ENCODE peak calls at places on chromosomes 5 and 9, in five cellular contexts. One of them, this sample, is unnamed.

GRCh38 chr9:127650511-127650910 is 38.4 kb downstream of the STXBP1 start:
- DNase-seq in cardiac muscle cell: no peak
- DNase-seq in keratinocyte: no peak
- DNase-seq in heart left ventricle: no peak
- DNase-seq in stomach: no peak
- DNase-seq in this sample: no peak

GRCh38 chr5:93422652-93423332 is 158.2 kb downstream of the NR2F1-AS1 start:
- DNase-seq in cardiac muscle cell: no peak
- DNase-seq in keratinocyte: no peak
- DNase-seq in heart left ventricle: no peak
- DNase-seq in stomach: no peak
- DNase-seq in this sample: no peak

GRCh38 chr5:115072266-115073056 is 97.2 kb downstream of the TRIM36 start:
- DNase-seq in cardiac muscle cell: no peak
- DNase-seq in keratinocyte: no peak
- DNase-seq in heart left ventricle: no peak
- DNase-seq in stomach: no peak
- DNase-seq in this sample: peak; percentile 65

GRCh38 chr5:174504266-174504726 is 220.1 kb upstream of the MSX2 start:
- DNase-seq in cardiac muscle cell: peak; percentile 56
- DNase-seq in keratinocyte: no peak
- DNase-seq in heart left ventricle: no peak
- DNase-seq in stomach: no peak
- DNase-seq in this sample: no peak

GRCh38 chr9:109416135-109416706 is 81.9 kb downstream of the PTPN3 start:
- DNase-seq in cardiac muscle cell: no peak
- DNase-seq in keratinocyte: no peak
- DNase-seq in heart left ventricle: no peak
- DNase-seq in stomach: no peak
- DNase-seq in this sample: no peak

GRCh38 chr9:33202552-33203300 is 35.6 kb upstream of the B4GALT1 start:
- DNase-seq in cardiac muscle cell: peak; percentile 95
- DNase-seq in keratinocyte: no peak
- DNase-seq in heart left ventricle: peak; percentile 82
- DNase-seq in stomach: peak; percentile 42
- DNase-seq in this sample: no peak

GRCh38 chr5:85452322-85453025 is 1067.8 kb upstream of the EDIL3 start:
- DNase-seq in cardiac muscle cell: no peak
- DNase-seq in keratinocyte: no peak
- DNase-seq in heart left ventricle: no peak
- DNase-seq in stomach: no peak
- DNase-seq in this sample: no peak

GRCh38 chr9:126599047-126599650 is 14.6 kb upstream of the LMX1B start:
- DNase-seq in cardiac muscle cell: no peak
- DNase-seq in keratinocyte: no peak
- DNase-seq in heart left ventricle: no peak
- DNase-seq in stomach: no peak
- DNase-seq in this sample: peak; percentile 87

GRCh38 chr5:149333711-149334443 is 11.4 kb upstream of the GRPEL2 start:
- DNase-seq in cardiac muscle cell: no peak
- DNase-seq in keratinocyte: no peak
- DNase-seq in heart left ventricle: no peak
- DNase-seq in stomach: no peak
- DNase-seq in this sample: no peak

GRCh38 chr5:120419110-120419509 is 45.0 kb upstream of the PRR16 start:
- DNase-seq in cardiac muscle cell: no peak
- DNase-seq in keratinocyte: no peak
- DNase-seq in heart left ventricle: no peak
- DNase-seq in stomach: no peak
- DNase-seq in this sample: no peak

GRCh38 chr5:142845402-142845901 is 75.3 kb downstream of the ARHGAP26 start:
- DNase-seq in cardiac muscle cell: no peak
- DNase-seq in keratinocyte: no peak
- DNase-seq in heart left ventricle: peak; percentile 50
- DNase-seq in stomach: no peak
- DNase-seq in this sample: no peak
- H3K4me1 ChIP-seq in cardiac muscle cell: peaks cover 26% of the 10 kb centered on the region
- H3K4me1 ChIP-seq in keratinocyte: no peaks in the 10 kb centered on the region
- H3K4me1 ChIP-seq in heart left ventricle: peaks cover 48% of the 10 kb centered on the region
- H3K4me1 ChIP-seq in stomach: peaks cover 75% of the 10 kb centered on the region
- H3K4me1 ChIP-seq in this sample: peaks cover 20% of the 10 kb centered on the region

DNA sequence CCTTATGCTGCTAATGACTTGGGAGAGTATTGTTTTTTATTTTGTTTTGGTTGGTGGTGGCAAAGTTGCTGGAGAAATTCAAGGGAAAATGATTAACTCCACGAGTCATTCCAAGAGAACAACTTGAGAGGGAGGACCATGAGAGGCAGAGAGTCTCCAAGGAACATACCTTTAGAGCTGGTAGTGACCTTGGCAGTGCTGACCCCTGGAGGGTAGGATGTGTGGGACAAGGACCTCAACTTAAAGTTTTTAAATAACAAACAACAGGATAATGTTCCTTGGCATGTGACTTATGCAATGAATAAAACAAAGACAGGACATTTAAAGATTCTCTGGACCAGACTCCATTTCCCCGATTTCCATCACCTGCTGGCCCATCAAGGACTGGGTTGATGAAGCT is 139.7 kb downstream of the LRRC70 start:
- DNase-seq in cardiac muscle cell: no peak
- DNase-seq in keratinocyte: no peak
- DNase-seq in heart left ventricle: no peak
- DNase-seq in stomach: no peak
- DNase-seq in this sample: peak; percentile 73
- TF ChIP-seq CTCF in cardiac muscle cell: peak; percentile 2
- TF ChIP-seq CTCF in keratinocyte: no peak
- TF ChIP-seq CTCF in heart left ventricle: no peak
- TF ChIP-seq CTCF in stomach: no peak
- TF ChIP-seq CTCF in this sample: peak; percentile 67

GRCh38 chr5:175692235-175692995 is 34.5 kb downstream of the HRH2 start:
- DNase-seq in cardiac muscle cell: no peak
- DNase-seq in keratinocyte: no peak
- DNase-seq in heart left ventricle: no peak
- DNase-seq in stomach: no peak
- DNase-seq in this sample: no peak
- H3K4me1 ChIP-seq in cardiac muscle cell: peaks cover 16% of the 10 kb centered on the region
- H3K4me1 ChIP-seq in keratinocyte: no peaks in the 10 kb centered on the region
- H3K4me1 ChIP-seq in heart left ventricle: peaks cover 22% of the 10 kb centered on the region
- H3K4me1 ChIP-seq in stomach: peaks cover 87% of the 10 kb centered on the region
- H3K4me1 ChIP-seq in this sample: peaks cover 12% of the 10 kb centered on the region

DNA sequence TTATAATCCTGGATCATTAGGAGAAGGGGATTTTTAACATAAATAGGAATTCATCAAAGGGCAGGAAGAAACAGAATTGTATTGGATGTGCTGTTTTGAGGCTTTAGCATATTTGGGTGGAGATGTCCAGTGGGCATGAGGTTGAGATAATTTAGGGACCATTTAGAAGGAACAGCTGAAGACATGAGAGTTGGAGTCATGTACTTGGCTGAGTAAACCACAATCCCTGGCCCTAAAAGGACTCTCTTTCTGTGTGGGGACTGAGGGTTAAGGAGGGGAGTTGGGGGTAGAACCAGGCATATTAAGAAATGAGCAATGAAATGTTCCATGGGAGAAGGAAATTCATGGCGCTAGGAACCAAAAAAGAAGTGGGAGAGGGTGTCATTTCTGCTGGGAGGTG is 61.5 kb downstream of the DCP2 start:
- DNase-seq in cardiac muscle cell: no peak
- DNase-seq in keratinocyte: no peak
- DNase-seq in heart left ventricle: no peak
- DNase-seq in stomach: no peak
- DNase-seq in this sample: no peak
- TF ChIP-seq CTCF in cardiac muscle cell: no peak
- TF ChIP-seq CTCF in keratinocyte: no peak
- TF ChIP-seq CTCF in heart left ventricle: no peak
- TF ChIP-seq CTCF in stomach: no peak
- TF ChIP-seq CTCF in this sample: no peak

GRCh38 chr5:396715-397032 is 46.3 kb upstream of the EXOC3 start:
- DNase-seq in cardiac muscle cell: no peak
- DNase-seq in keratinocyte: no peak
- DNase-seq in heart left ventricle: no peak
- DNase-seq in stomach: peak; percentile 22
- DNase-seq in this sample: no peak
- H3K4me1 ChIP-seq in cardiac muscle cell: peaks cover 15% of the 10 kb centered on the region
- H3K4me1 ChIP-seq in keratinocyte: peaks cover 6% of the 10 kb centered on the region
- H3K4me1 ChIP-seq in heart left ventricle: peaks cover 11% of the 10 kb centered on the region
- H3K4me1 ChIP-seq in stomach: peaks cover 10% of the 10 kb centered on the region
- H3K4me1 ChIP-seq in this sample: no peaks in the 10 kb centered on the region

GRCh38 chr5:170347022-170347421 is 42.1 kb downstream of the KCNMB1 start:
- DNase-seq in cardiac muscle cell: no peak
- DNase-seq in keratinocyte: no peak
- DNase-seq in heart left ventricle: no peak
- DNase-seq in stomach: no peak
- DNase-seq in this sample: no peak

GRCh38 chr5:170345971-170346370 is 43.2 kb downstream of the KCNMB1 start:
- DNase-seq in cardiac muscle cell: no peak
- DNase-seq in keratinocyte: no peak
- DNase-seq in heart left ventricle: no peak
- DNase-seq in stomach: no peak
- DNase-seq in this sample: peak; percentile 20

GRCh38 chr5:170343177-170343576 is 45.6 kb upstream of the LCP2 start:
- DNase-seq in cardiac muscle cell: no peak
- DNase-seq in keratinocyte: no peak
- DNase-seq in heart left ventricle: no peak
- DNase-seq in stomach: no peak
- DNase-seq in this sample: no peak

GRCh38 chr5:170353011-170353890 is 35.9 kb downstream of the KCNMB1 start:
- DNase-seq in cardiac muscle cell: peak; percentile 56
- DNase-seq in keratinocyte: no peak
- DNase-seq in heart left ventricle: peak; percentile 64
- DNase-seq in stomach: no peak
- DNase-seq in this sample: peak; percentile 81

DNA sequence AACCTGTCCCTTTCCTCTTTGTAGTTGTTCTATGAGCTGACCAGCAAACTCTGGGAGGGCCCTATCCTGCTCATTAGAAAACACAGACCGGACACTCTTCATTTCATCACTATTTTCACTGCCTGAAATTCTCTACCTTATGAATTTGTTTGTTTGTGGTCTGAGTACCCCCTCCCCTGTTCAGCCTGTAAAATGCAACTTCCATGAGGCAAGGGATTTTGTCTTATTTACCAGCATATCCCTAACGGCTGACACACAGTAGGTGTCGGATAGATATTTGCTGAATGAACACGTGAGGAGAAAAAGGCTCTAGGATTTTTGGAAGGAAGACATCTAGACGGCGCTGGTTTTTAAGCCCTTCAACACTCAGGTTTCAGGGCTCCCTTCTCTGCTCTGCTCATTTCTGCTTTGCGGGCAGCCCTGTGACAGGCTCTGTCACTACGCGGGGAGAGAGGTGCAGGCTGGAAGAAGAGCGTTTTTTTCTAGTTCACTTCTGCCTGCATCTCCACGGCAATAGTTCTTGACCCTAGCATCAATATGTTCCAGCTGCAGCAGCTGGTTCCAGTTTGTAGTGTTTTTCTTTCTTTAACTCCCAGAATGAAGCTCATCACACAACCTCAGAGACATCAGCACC is 41.0 kb downstream of the KCNMB1 start:
- DNase-seq in cardiac muscle cell: peak; percentile 22
- DNase-seq in keratinocyte: no peak
- DNase-seq in heart left ventricle: no peak
- DNase-seq in stomach: no peak
- DNase-seq in this sample: no peak
- TF ChIP-seq CTCF in cardiac muscle cell: peak; percentile 30
- TF ChIP-seq CTCF in keratinocyte: no peak
- TF ChIP-seq CTCF in heart left ventricle: no peak
- TF ChIP-seq CTCF in stomach: peak; percentile 15
- TF ChIP-seq CTCF in this sample: no peak